ENCODE peak calls at places on chromosomes 11 and 22, in five cellular contexts. T is A549, L is retina, Z is amniotic epithelial cell, D is suprapubic skin. B is an unnamed sample.

GRCh38 chr11:66313321-66314185 is 3.3 kb downstream of the CD248 start:
- DNase-seq in T (no peak), L (peak; percentile 91), Z (peak; percentile 44), D (no peak), B (peak; percentile 32)

GRCh38 chr22:31790240-31790639 is 36.4 kb downstream of the DEPDC5 start:
- DNase-seq in T (no peak), L (no peak), Z (no peak), D (no peak), B (no peak)

GRCh38 chr11:844693-845644 is 2.3 kb downstream of the TSPAN4 start:
- DNase-seq in T (peak; percentile 83), L (peak; percentile 59), Z (peak; percentile 91), D (peak; percentile 98), B (peak; percentile 96)

GRCh38 chr11:31487848-31488247 is 21.6 kb downstream of the IMMP1L start:
- DNase-seq in T (no peak), L (peak; percentile 49), Z (peak; percentile 67), D (no peak), B (peak; percentile 85)

GRCh38 chr11:93487032-93487483 is 56.1 kb downstream of the SMCO4 start:
- DNase-seq in T (no peak), L (no peak), Z (peak; percentile 72), D (no peak), B (no peak)

GRCh38 chr11:70502677-70503076 is 104.3 kb downstream of the CTTN start:
- DNase-seq in T (no peak), L (no peak), Z (no peak), D (no peak), B (no peak)

GRCh38 chr11:79067355-79067685 is 373.5 kb downstream of the TENM4 start:
- DNase-seq in T (no peak), L (peak; percentile 49), Z (no peak), D (no peak), B (no peak)

GRCh38 chr11:117407016-117407415 is 79.4 kb downstream of the CEP164 start:
- DNase-seq in T (no peak), L (no peak), Z (no peak), D (no peak), B (no peak)

GRCh38 chr11:125112235-125112604 is 794 bp upstream of the TMEM218 start:
- DNase-seq in T (no peak), L (no peak), Z (no peak), D (no peak), B (no peak)

GRCh38 chr22:39215430-39216142 is 29.2 kb downstream of the PDGFB start:
- DNase-seq in T (peak; percentile 36), L (no peak), Z (no peak), D (peak; percentile 39), B (no peak)

GRCh38 chr11:16669799-16670415 is 68.5 kb upstream of the C11orf58 start:
- DNase-seq in T (peak; percentile 9), L (no peak), Z (peak; percentile 60), D (no peak), B (peak; percentile 24)

GRCh38 chr11:69637601-69637955 is 3.4 kb upstream of the CCND1 start:
- DNase-seq in T (no peak), L (no peak), Z (no peak), D (no peak), B (no peak)

GRCh38 chr11:61874460-61874809 is 16.9 kb downstream of the FADS3 start:
- DNase-seq in T (no peak), L (no peak), Z (no peak), D (no peak), B (no peak)

GRCh38 chr11:35412285-35412684 is 7.1 kb downstream of the SLC1A2 start:
- DNase-seq in T (peak; percentile 43), L (peak; percentile 35), Z (no peak), D (no peak), B (peak; percentile 33)

GRCh38 chr22:39256979-39257378 is 12.2 kb upstream of the PDGFB start:
- DNase-seq in T (no peak), L (no peak), Z (peak; percentile 49), D (no peak), B (no peak)

GRCh38 chr22:45263790-45264269 is 20.9 kb upstream of the UPK3A start:
- DNase-seq in T (peak; percentile 81), L (peak; percentile 77), Z (peak; percentile 78), D (no peak), B (peak; percentile 87)

GRCh38 chr11:28976801-28977145 is 868.6 kb downstream of the METTL15 start:
- DNase-seq in T (no peak), L (no peak), Z (no peak), D (no peak), B (no peak)

GRCh38 chr11:61888043-61888442 is 3.3 kb downstream of the FADS3 start:
- DNase-seq in T (no peak), L (no peak), Z (peak; percentile 78), D (peak; percentile 77), B (peak; percentile 96)

GRCh38 chr11:86816251-86816726 is 15.9 kb downstream of the PRSS23 start:
- DNase-seq in T (no peak), L (no peak), Z (peak; percentile 31), D (no peak), B (peak; percentile 84)

GRCh38 chr22:38429460-38430128 is 25.4 kb downstream of the KCNJ4 start:
- DNase-seq in T (no peak), L (peak; percentile 77), Z (peak; percentile 14), D (no peak), B (peak; percentile 14)

GRCh38 chr11:70524096-70524922 is 126.0 kb downstream of the CTTN start:
- DNase-seq in T (no peak), L (no peak), Z (no peak), D (no peak), B (no peak)

GRCh38 chr11:111527279-111527678 is 12.7 kb downstream of the HOATZ start:
- DNase-seq in T (no peak), L (no peak), Z (no peak), D (no peak), B (no peak)

GRCh38 chr11:10728779-10729472 is 22.1 kb upstream of the CTR9 start:
- DNase-seq in T (no peak), L (peak; percentile 77), Z (peak; percentile 79), D (no peak), B (no peak)

GRCh38 chr11:133919330-133920108 is 37.2 kb downstream of the IGSF9B start:
- DNase-seq in T (no peak), L (no peak), Z (no peak), D (no peak), B (no peak)

GRCh38 chr11:112693781-112694180 is 267.4 kb upstream of the NCAM1 start:
- DNase-seq in T (no peak), L (no peak), Z (no peak), D (no peak), B (no peak)

GRCh38 chr11:82797595-82797971 is 63.9 kb upstream of the FAM181B start:
- DNase-seq in T (no peak), L (no peak), Z (no peak), D (no peak), B (no peak)

GRCh38 chr22:50486561-50487289 is at the start of gene MIOX:
- DNase-seq in T (no peak), L (no peak), Z (no peak), D (no peak), B (no peak)

GRCh38 chr11:134139873-134140331 is 71.0 kb downstream of the JAM3 start:
- DNase-seq in T (peak; percentile 8), L (peak; percentile 79), Z (peak; percentile 81), D (no peak), B (peak; percentile 92)

GRCh38 chr11:95688501-95689222 is 100.9 kb downstream of the FAM76B start:
- DNase-seq in T (no peak), L (no peak), Z (no peak), D (no peak), B (no peak)